ENCODE peak calls at places on chromosomes 16 and 17, in five cellular contexts. Z is GM04504, V is ecto neural progenitor cell, M is IMR-90, L is EL. X is an unnamed sample.

GRCh38 chr17:2085648-2085949 is 30.7 kb downstream of the HIC1 start:
- DNase-seq in Z (no peak), V (no peak), M (peak), L (peak), X (no peak)

GRCh38 chr16:89764711-89765201 is 43.4 kb downstream of the ZNF276 start:
- DNase-seq in Z (no peak), V (no peak), M (no peak), L (no peak), X (no peak)

GRCh38 chr17:50946891-50947843 is 81.0 kb upstream of the TOB1 start:
- DNase-seq in Z (no peak), V (no peak), M (no peak), L (peak), X (no peak)

GRCh38 chr16:27464663-27465482 is 62.9 kb downstream of the IL21R start:
- DNase-seq in Z (no peak), V (no peak), M (no peak), L (no peak), X (no peak)

GRCh38 chr16:70476272-70477020 is 22.1 kb downstream of the FCSK start:
- DNase-seq in Z (peak), V (no peak), M (peak), L (peak), X (no peak)

GRCh38 chr16:19559242-19559910 is 3.9 kb downstream of the VPS35L start:
- DNase-seq in Z (peak), V (no peak), M (peak), L (peak), X (peak)

GRCh38 chr17:48055531-48056245 is 7.5 kb downstream of the NFE2L1 start:
- DNase-seq in Z (peak), V (no peak), M (peak), L (peak), X (peak)

GRCh38 chr16:68985268-68985667 is 120.2 kb upstream of the HAS3 start:
- DNase-seq in Z (no peak), V (no peak), M (peak), L (no peak), X (no peak)

GRCh38 chr16:73023752-73024570 is 24.0 kb downstream of the ZFHX3 start:
- DNase-seq in Z (no peak), V (no peak), M (no peak), L (no peak), X (no peak)

GRCh38 chr17:8141046-8141445 is 11.2 kb downstream of the PER1 start:
- DNase-seq in Z (no peak), V (no peak), M (no peak), L (no peak), X (no peak)

GRCh38 chr17:42337442-42337841 is 49.1 kb downstream of the STAT5A start:
- DNase-seq in Z (peak), V (no peak), M (peak), L (no peak), X (no peak)

GRCh38 chr17:1078062-1078711 is 81.3 kb downstream of the TIMM22 start:
- DNase-seq in Z (no peak), V (no peak), M (no peak), L (no peak), X (no peak)

GRCh38 chr17:78375401-78376079 is 2.9 kb upstream of the PGS1 start:
- DNase-seq in Z (peak), V (no peak), M (peak), L (peak), X (peak)

GRCh38 chr17:39564201-39564828 is 43.4 kb downstream of the NEUROD2 start:
- DNase-seq in Z (no peak), V (peak), M (no peak), L (no peak), X (no peak)

GRCh38 chr17:14068542-14069250 is 608 bp upstream of the COX10 start:
- DNase-seq in Z (no peak), V (no peak), M (no peak), L (no peak), X (no peak)

GRCh38 chr17:7885357-7886226 is 3.0 kb upstream of the CHD3 start:
- DNase-seq in Z (no peak), V (peak), M (peak), L (peak), X (no peak)

GRCh38 chr17:80664217-80664780 is 119.7 kb downstream of the RPTOR start:
- DNase-seq in Z (no peak), V (no peak), M (no peak), L (no peak), X (no peak)

GRCh38 chr16:3458278-3458851 is 14.9 kb downstream of the NAA60 start:
- DNase-seq in Z (no peak), V (no peak), M (peak), L (peak), X (no peak)

GRCh38 chr16:48609453-48610023 is 442 bp downstream of the N4BP1 start:
- DNase-seq in Z (no peak), V (no peak), M (peak), L (peak), X (no peak)

GRCh38 chr16:4947722-4948503 is 10.2 kb upstream of the SEC14L5 start:
- DNase-seq in Z (no peak), V (peak), M (no peak), L (no peak), X (no peak)

GRCh38 chr17:59561042-59561441 is 4.4 kb upstream of the DHX40 start:
- DNase-seq in Z (no peak), V (no peak), M (peak), L (peak), X (no peak)

GRCh38 chr16:4979736-4980660 is 21.9 kb downstream of the SEC14L5 start:
- DNase-seq in Z (no peak), V (no peak), M (no peak), L (no peak), X (no peak)

GRCh38 chr17:17269926-17270773 is 10.9 kb downstream of the COPS3 start:
- DNase-seq in Z (no peak), V (no peak), M (no peak), L (no peak), X (no peak)

GRCh38 chr17:56699186-56699895 is 105.8 kb downstream of the NOG start:
- DNase-seq in Z (peak), V (peak), M (peak), L (peak), X (peak)

GRCh38 chr16:1159973-1160772 is 7.3 kb downstream of the CACNA1H start:
- DNase-seq in Z (no peak), V (no peak), M (no peak), L (no peak), X (no peak)

GRCh38 chr16:48123104-48123788 is 32.5 kb downstream of the ABCC12 start:
- DNase-seq in Z (peak), V (no peak), M (peak), L (peak), X (peak)

GRCh38 chr16:47073223-47074155 is 70.3 kb downstream of the NETO2 start:
- DNase-seq in Z (no peak), V (no peak), M (no peak), L (no peak), X (no peak)

GRCh38 chr17:34261568-34261967 is 6.5 kb downstream of the CCL2 start:
- DNase-seq in Z (no peak), V (no peak), M (no peak), L (no peak), X (no peak)

GRCh38 chr16:3637371-3637923 is 17.0 kb upstream of the DNASE1 start:
- DNase-seq in Z (no peak), V (no peak), M (peak), L (peak), X (no peak)

GRCh38 chr17:35969558-35970442 is 11.5 kb downstream of the CCL16 start:
- DNase-seq in Z (peak), V (peak), M (peak), L (peak), X (peak)

GRCh38 chr16:73288435-73288834 is 240.5 kb upstream of the ZFHX3 start:
- DNase-seq in Z (no peak), V (no peak), M (no peak), L (no peak), X (no peak)

GRCh38 chr17:37493249-37494027 is 3.7 kb downstream of the DUSP14 start:
- DNase-seq in Z (peak), V (no peak), M (peak), L (peak), X (peak)